ENCODE peak calls at places on chromosomes 11 and 22, in four cellular contexts. One of them, this sample, is unnamed.

GRCh38 chr22:31210830-31211503 is 1.1 kb upstream of the LIMK2 start:
- DNase-seq in CD4-positive, alpha-beta memory T cell: no peak
- DNase-seq in CD8-positive, alpha-beta memory T cell: no peak
- DNase-seq in kidney: no peak
- DNase-seq in this sample: no peak

GRCh38 chr11:57316017-57316416 is 8.7 kb downstream of the TNKS1BP1 start:
- DNase-seq in CD4-positive, alpha-beta memory T cell: no peak
- DNase-seq in CD8-positive, alpha-beta memory T cell: no peak
- DNase-seq in kidney: peak; percentile 72
- DNase-seq in this sample: no peak

GRCh38 chr22:48486163-48486957 is 1341.3 kb downstream of the BRD1 start:
- DNase-seq in CD8-positive, alpha-beta memory T cell: peak; percentile 15
- DNase-seq in kidney: peak; percentile 57
- DNase-seq in CD4-positive, alpha-beta memory T cell: no peak
- DNase-seq in this sample: no peak

GRCh38 chr11:9717719-9718118 is 53.8 kb downstream of the SWAP70 start:
- DNase-seq in CD8-positive, alpha-beta memory T cell: no peak
- DNase-seq in CD4-positive, alpha-beta memory T cell: no peak
- DNase-seq in kidney: no peak
- DNase-seq in this sample: peak; percentile 30

GRCh38 chr22:19992921-19993355 is 23.7 kb downstream of the ARVCF start:
- DNase-seq in CD4-positive, alpha-beta memory T cell: no peak
- DNase-seq in kidney: peak; percentile 54
- DNase-seq in CD8-positive, alpha-beta memory T cell: no peak
- DNase-seq in this sample: no peak

GRCh38 chr11:34754171-34754823 is 133.4 kb downstream of the EHF start:
- DNase-seq in kidney: no peak
- DNase-seq in CD4-positive, alpha-beta memory T cell: no peak
- DNase-seq in CD8-positive, alpha-beta memory T cell: no peak
- DNase-seq in this sample: no peak

GRCh38 chr11:26276798-26277424 is 55.0 kb upstream of the ANO3 start:
- DNase-seq in CD8-positive, alpha-beta memory T cell: no peak
- DNase-seq in kidney: no peak
- DNase-seq in CD4-positive, alpha-beta memory T cell: peak; percentile 12
- DNase-seq in this sample: peak; percentile 74

GRCh38 chr22:37930270-37930951 is 23.0 kb downstream of the C22orf23 start:
- DNase-seq in kidney: peak; percentile 59
- DNase-seq in CD4-positive, alpha-beta memory T cell: no peak
- DNase-seq in CD8-positive, alpha-beta memory T cell: no peak
- DNase-seq in this sample: no peak

GRCh38 chr11:23263466-23263865 is 403.2 kb upstream of the CCDC179 start:
- DNase-seq in CD4-positive, alpha-beta memory T cell: no peak
- DNase-seq in CD8-positive, alpha-beta memory T cell: no peak
- DNase-seq in kidney: no peak
- DNase-seq in this sample: peak; percentile 60

GRCh38 chr22:33480118-33480517 is 421.9 kb upstream of the SYN3 start:
- DNase-seq in CD8-positive, alpha-beta memory T cell: no peak
- DNase-seq in CD4-positive, alpha-beta memory T cell: no peak
- DNase-seq in kidney: no peak
- DNase-seq in this sample: no peak

GRCh38 chr11:69294621-69295078 is 695 bp downstream of the MYEOV start:
- DNase-seq in CD4-positive, alpha-beta memory T cell: no peak
- DNase-seq in CD8-positive, alpha-beta memory T cell: peak; percentile 45
- DNase-seq in kidney: no peak
- DNase-seq in this sample: no peak

GRCh38 chr11:122181372-122181771 is 65.4 kb upstream of the BLID start:
- DNase-seq in CD4-positive, alpha-beta memory T cell: no peak
- DNase-seq in kidney: no peak
- DNase-seq in CD8-positive, alpha-beta memory T cell: no peak
- DNase-seq in this sample: no peak

GRCh38 chr11:33635161-33635560 is 65.5 kb downstream of the C11orf91 start:
- DNase-seq in kidney: no peak
- DNase-seq in CD8-positive, alpha-beta memory T cell: no peak
- DNase-seq in CD4-positive, alpha-beta memory T cell: no peak
- DNase-seq in this sample: no peak

GRCh38 chr11:36376888-36377758 is 81.0 kb downstream of the PRR5L start:
- DNase-seq in CD8-positive, alpha-beta memory T cell: peak; percentile 75
- DNase-seq in CD4-positive, alpha-beta memory T cell: peak; percentile 67
- DNase-seq in kidney: peak; percentile 84
- DNase-seq in this sample: peak; percentile 36

GRCh38 chr11:121780971-121781370 is 328.2 kb upstream of the SORL1-AS1 start:
- DNase-seq in CD8-positive, alpha-beta memory T cell: no peak
- DNase-seq in CD4-positive, alpha-beta memory T cell: no peak
- DNase-seq in kidney: no peak
- DNase-seq in this sample: no peak

GRCh38 chr11:70494559-70495350 is 96.4 kb downstream of the CTTN start:
- DNase-seq in kidney: peak; percentile 57
- DNase-seq in CD8-positive, alpha-beta memory T cell: peak; percentile 35
- DNase-seq in CD4-positive, alpha-beta memory T cell: no peak
- DNase-seq in this sample: no peak

GRCh38 chr11:84398017-84398626 is 1112.0 kb upstream of the CCDC90B start:
- DNase-seq in CD4-positive, alpha-beta memory T cell: no peak
- DNase-seq in kidney: no peak
- DNase-seq in CD8-positive, alpha-beta memory T cell: no peak
- DNase-seq in this sample: peak; percentile 55

GRCh38 chr11:102459393-102459792 is 6.8 kb upstream of the TMEM123 start:
- DNase-seq in CD4-positive, alpha-beta memory T cell: no peak
- DNase-seq in kidney: no peak
- DNase-seq in CD8-positive, alpha-beta memory T cell: no peak
- DNase-seq in this sample: no peak

GRCh38 chr11:93817426-93818348 is 32.7 kb downstream of the VSTM5 start:
- DNase-seq in CD4-positive, alpha-beta memory T cell: no peak
- DNase-seq in kidney: no peak
- DNase-seq in CD8-positive, alpha-beta memory T cell: no peak
- DNase-seq in this sample: no peak
- H3K4me1 ChIP-seq in CD4-positive, alpha-beta memory T cell: no peaks in the 10 kb centered on the region
- H3K4me1 ChIP-seq in kidney: peaks cover 4% of the 10 kb centered on the region
- H3K4me1 ChIP-seq in CD8-positive, alpha-beta memory T cell: no peaks in the 10 kb centered on the region
- H3K4me1 ChIP-seq in this sample: no peaks in the 10 kb centered on the region

GRCh38 chr11:83278351-83278750 is 7.8 kb downstream of the CCDC90B start:
- DNase-seq in CD8-positive, alpha-beta memory T cell: no peak
- DNase-seq in kidney: no peak
- DNase-seq in CD4-positive, alpha-beta memory T cell: no peak
- DNase-seq in this sample: no peak

GRCh38 chr11:83272627-83273026 is 13.5 kb downstream of the CCDC90B start:
- DNase-seq in CD4-positive, alpha-beta memory T cell: no peak
- DNase-seq in CD8-positive, alpha-beta memory T cell: no peak
- DNase-seq in kidney: no peak
- DNase-seq in this sample: no peak

GRCh38 chr11:83280256-83280655 is 5.9 kb downstream of the CCDC90B start:
- DNase-seq in CD8-positive, alpha-beta memory T cell: no peak
- DNase-seq in kidney: no peak
- DNase-seq in CD4-positive, alpha-beta memory T cell: no peak
- DNase-seq in this sample: no peak

DNA sequence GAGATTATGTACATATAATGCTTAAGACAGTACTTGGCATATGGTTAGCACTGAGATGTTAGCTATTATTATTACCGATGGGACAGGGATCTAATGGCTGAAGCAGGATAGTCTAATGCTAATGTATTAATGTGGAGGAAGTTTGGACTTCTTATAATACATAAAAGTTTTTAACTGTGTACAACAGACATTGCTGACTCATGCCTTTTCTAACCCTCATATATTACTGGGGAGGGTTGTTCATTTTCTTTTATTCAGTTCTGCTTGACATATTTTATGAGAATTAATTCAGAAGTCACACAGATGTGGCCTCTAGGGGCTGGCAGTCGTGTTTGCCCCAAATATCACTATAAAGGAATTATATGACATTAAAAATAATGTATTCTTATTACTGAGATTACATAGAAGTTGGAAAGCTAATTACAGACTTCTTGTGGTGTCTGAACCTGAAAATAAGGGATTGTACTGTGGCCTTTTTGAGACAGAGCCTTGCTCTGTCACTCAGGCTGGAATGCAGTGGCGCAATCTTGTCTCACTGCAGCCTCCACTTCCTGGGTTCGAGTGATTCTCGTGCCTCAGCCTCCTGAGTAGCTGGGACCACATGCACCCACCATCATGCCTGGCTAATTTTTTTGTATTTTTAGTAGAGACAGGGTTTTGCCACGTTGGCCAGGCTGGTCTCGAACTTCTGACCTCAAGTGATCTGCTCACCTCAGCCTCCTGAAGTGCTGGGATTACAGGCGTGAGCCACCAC is 10.1 kb downstream of the CCDC90B start:
- DNase-seq in CD4-positive, alpha-beta memory T cell: no peak
- DNase-seq in CD8-positive, alpha-beta memory T cell: no peak
- DNase-seq in kidney: no peak
- DNase-seq in this sample: no peak
- H3K36me3 ChIP-seq in CD4-positive, alpha-beta memory T cell: peaks cover 34% of the 10 kb centered on the region
- H3K36me3 ChIP-seq in CD8-positive, alpha-beta memory T cell: peaks cover 16% of the 10 kb centered on the region
- H3K36me3 ChIP-seq in kidney: peaks cover 13% of the 10 kb centered on the region
- H3K36me3 ChIP-seq in this sample: peaks cover 14% of the 10 kb centered on the region

GRCh38 chr11:72829178-72829577 is 15.0 kb downstream of the ATG16L2 start:
- DNase-seq in CD8-positive, alpha-beta memory T cell: no peak
- DNase-seq in CD4-positive, alpha-beta memory T cell: no peak
- DNase-seq in kidney: no peak
- DNase-seq in this sample: no peak
- H3K4me1 ChIP-seq in CD8-positive, alpha-beta memory T cell: peaks cover 6% of the 10 kb centered on the region
- H3K4me1 ChIP-seq in CD4-positive, alpha-beta memory T cell: no peaks in the 10 kb centered on the region
- H3K4me1 ChIP-seq in kidney: peaks cover 13% of the 10 kb centered on the region
- H3K4me1 ChIP-seq in this sample: no peaks in the 10 kb centered on the region

DNA sequence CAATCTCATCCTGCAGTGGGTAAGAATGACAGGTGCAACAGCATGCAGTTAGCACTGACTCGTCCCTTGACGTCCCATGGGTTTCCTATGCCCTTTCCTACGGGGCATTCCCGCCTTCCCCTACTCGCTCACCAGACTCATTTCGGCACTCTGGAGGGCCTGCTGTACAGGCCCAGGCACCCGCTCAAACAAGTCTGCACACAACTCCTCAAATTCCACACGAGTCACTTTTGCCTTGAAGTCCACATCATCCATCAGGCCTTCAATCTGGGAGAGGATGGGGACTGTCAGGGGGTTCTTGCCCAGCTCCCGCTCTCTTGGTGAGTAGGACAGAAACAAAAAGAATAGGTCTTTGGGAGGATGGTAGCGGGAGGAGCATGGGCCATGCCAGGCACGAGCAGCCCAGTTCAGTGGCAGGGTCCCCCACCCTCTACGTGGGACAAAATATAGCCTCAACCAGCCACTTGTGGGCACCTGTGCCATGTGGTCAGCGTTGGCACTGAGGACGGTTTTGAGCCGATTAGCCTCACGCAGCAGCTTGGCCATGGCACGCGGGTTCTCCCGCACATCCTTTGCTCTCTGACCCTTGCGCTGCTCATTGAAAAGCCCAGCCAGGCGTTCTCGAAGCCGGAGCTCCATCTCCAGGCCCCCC is 4.7 kb downstream of the HYOU1 start:
- DNase-seq in kidney: peak; percentile 46
- DNase-seq in CD4-positive, alpha-beta memory T cell: no peak
- DNase-seq in CD8-positive, alpha-beta memory T cell: no peak
- DNase-seq in this sample: no peak
- H3K36me3 ChIP-seq in kidney: peaks cover 59% of the 10 kb centered on the region
- H3K36me3 ChIP-seq in CD4-positive, alpha-beta memory T cell: peaks cover 74% of the 10 kb centered on the region
- H3K36me3 ChIP-seq in CD8-positive, alpha-beta memory T cell: peaks cover 69% of the 10 kb centered on the region
- H3K36me3 ChIP-seq in this sample: peaks cover 77% of the 10 kb centered on the region

GRCh38 chr11:128477811-128478210 is 109.5 kb downstream of the ETS1 start:
- DNase-seq in CD8-positive, alpha-beta memory T cell: no peak
- DNase-seq in CD4-positive, alpha-beta memory T cell: no peak
- DNase-seq in kidney: no peak
- DNase-seq in this sample: no peak

GRCh38 chr11:128476031-128476430 is 111.3 kb downstream of the ETS1 start:
- DNase-seq in kidney: no peak
- DNase-seq in CD4-positive, alpha-beta memory T cell: no peak
- DNase-seq in CD8-positive, alpha-beta memory T cell: no peak
- DNase-seq in this sample: no peak

GRCh38 chr11:128476729-128477128 is 110.6 kb downstream of the ETS1 start:
- DNase-seq in CD4-positive, alpha-beta memory T cell: peak; percentile 93
- DNase-seq in kidney: no peak
- DNase-seq in CD8-positive, alpha-beta memory T cell: peak; percentile 91
- DNase-seq in this sample: no peak

GRCh38 chr11:128480066-128480465 is 107.3 kb downstream of the ETS1 start:
- DNase-seq in kidney: no peak
- DNase-seq in CD4-positive, alpha-beta memory T cell: no peak
- DNase-seq in CD8-positive, alpha-beta memory T cell: no peak
- DNase-seq in this sample: no peak

DNA sequence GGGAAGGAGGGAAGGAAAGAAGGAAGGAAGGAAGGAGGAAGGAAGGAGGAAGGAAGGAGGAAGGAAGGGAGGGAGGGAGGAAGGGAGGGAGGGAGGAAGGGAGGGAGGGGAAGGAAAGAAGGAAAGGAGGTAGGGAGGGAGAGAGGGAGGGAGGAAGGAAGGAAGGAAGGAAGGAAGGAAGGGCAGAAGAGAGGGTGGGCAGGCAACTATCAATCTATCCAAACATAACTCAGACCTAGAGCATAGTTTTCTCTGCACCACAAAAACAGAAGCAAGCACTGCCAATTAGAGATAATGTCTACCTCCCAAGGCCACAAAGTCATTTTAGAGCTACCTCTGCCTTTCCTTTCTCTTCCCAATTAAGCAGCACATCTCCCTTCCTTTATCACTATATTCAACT is 109.1 kb downstream of the ETS1 start:
- DNase-seq in CD8-positive, alpha-beta memory T cell: no peak
- DNase-seq in kidney: no peak
- DNase-seq in CD4-positive, alpha-beta memory T cell: no peak
- DNase-seq in this sample: no peak
- H3K4me1 ChIP-seq in CD8-positive, alpha-beta memory T cell: peaks cover 96% of the 10 kb centered on the region
- H3K4me1 ChIP-seq in kidney: peaks cover 42% of the 10 kb centered on the region
- H3K4me1 ChIP-seq in CD4-positive, alpha-beta memory T cell: peaks cover 100% of the 10 kb centered on the region
- H3K4me1 ChIP-seq in this sample: no peaks in the 10 kb centered on the region

GRCh38 chr11:94838027-94838610 is 70.0 kb downstream of the AMOTL1 start:
- DNase-seq in kidney: no peak
- DNase-seq in CD4-positive, alpha-beta memory T cell: no peak
- DNase-seq in CD8-positive, alpha-beta memory T cell: no peak
- DNase-seq in this sample: no peak
- H3K36me3 ChIP-seq in kidney: peaks cover 4% of the 10 kb centered on the region
- H3K36me3 ChIP-seq in CD4-positive, alpha-beta memory T cell: no peaks in the 10 kb centered on the region
- H3K36me3 ChIP-seq in CD8-positive, alpha-beta memory T cell: no peaks in the 10 kb centered on the region
- H3K36me3 ChIP-seq in this sample: peaks cover 3% of the 10 kb centered on the region

This sample was measured in HAP-1.